ENCODE peak calls at places on chromosomes 2 and 18, in five cellular contexts. One of them, this sample, is unnamed.

GRCh38 chr2:71612581-71613520 is 159.5 kb downstream of the DYSF start:
- DNase-seq in NB4: no peak
- DNase-seq in dorsolateral prefrontal cortex: no peak
- DNase-seq in H7: peak; percentile 23
- DNase-seq in mucosa of descending colon: peak; percentile 11
- DNase-seq in this sample: peak; percentile 14

GRCh38 chr2:219408101-219409030 is 9.8 kb upstream of the DES start:
- DNase-seq in NB4: no peak
- DNase-seq in dorsolateral prefrontal cortex: no peak
- DNase-seq in H7: peak; percentile 22
- DNase-seq in mucosa of descending colon: no peak
- DNase-seq in this sample: no peak

GRCh38 chr2:231360401-231360800 is 35.1 kb upstream of the B3GNT7 start:
- DNase-seq in NB4: no peak
- DNase-seq in dorsolateral prefrontal cortex: no peak
- DNase-seq in H7: peak; percentile 85
- DNase-seq in mucosa of descending colon: no peak
- DNase-seq in this sample: no peak

GRCh38 chr2:112936927-112937232 is 25.9 kb downstream of the IL37 start:
- DNase-seq in NB4: peak; percentile 33
- DNase-seq in dorsolateral prefrontal cortex: no peak
- DNase-seq in H7: no peak
- DNase-seq in mucosa of descending colon: no peak
- DNase-seq in this sample: no peak

GRCh38 chr2:170165129-170165528 is 12.8 kb upstream of the MYO3B start:
- DNase-seq in NB4: no peak
- DNase-seq in dorsolateral prefrontal cortex: no peak
- DNase-seq in H7: no peak
- DNase-seq in mucosa of descending colon: no peak
- DNase-seq in this sample: no peak

GRCh38 chr2:16058256-16058655 is 117.9 kb downstream of the MYCN start:
- DNase-seq in NB4: no peak
- DNase-seq in dorsolateral prefrontal cortex: no peak
- DNase-seq in H7: no peak
- DNase-seq in mucosa of descending colon: no peak
- DNase-seq in this sample: no peak

GRCh38 chr2:112482309-112483046 is 522 bp downstream of the TTL start:
- DNase-seq in NB4: peak; percentile 73
- DNase-seq in dorsolateral prefrontal cortex: peak; percentile 32
- DNase-seq in H7: peak; percentile 82
- DNase-seq in mucosa of descending colon: peak; percentile 67
- DNase-seq in this sample: peak; percentile 65

GRCh38 chr2:56088411-56088810 is 95.4 kb upstream of the CCDC85A start:
- DNase-seq in NB4: no peak
- DNase-seq in dorsolateral prefrontal cortex: no peak
- DNase-seq in H7: no peak
- DNase-seq in mucosa of descending colon: no peak
- DNase-seq in this sample: no peak

GRCh38 chr2:239934571-239935171 is 90.5 kb downstream of the NDUFA10 start:
- DNase-seq in NB4: peak; percentile 83
- DNase-seq in dorsolateral prefrontal cortex: peak; percentile 74
- DNase-seq in H7: peak; percentile 89
- DNase-seq in mucosa of descending colon: peak; percentile 49
- DNase-seq in this sample: no peak

GRCh38 chr18:28176933-28177827 is at the start of gene CDH2:
- DNase-seq in NB4: no peak
- DNase-seq in dorsolateral prefrontal cortex: peak; percentile 74
- DNase-seq in H7: peak; percentile 90
- DNase-seq in mucosa of descending colon: no peak
- DNase-seq in this sample: no peak

GRCh38 chr18:58827886-58828285 is 36.8 kb upstream of the ZNF532 start:
- DNase-seq in NB4: no peak
- DNase-seq in dorsolateral prefrontal cortex: no peak
- DNase-seq in H7: no peak
- DNase-seq in mucosa of descending colon: no peak
- DNase-seq in this sample: no peak

GRCh38 chr2:163800889-163801498 is 65.2 kb upstream of the FIGN start:
- DNase-seq in NB4: no peak
- DNase-seq in dorsolateral prefrontal cortex: no peak
- DNase-seq in H7: no peak
- DNase-seq in mucosa of descending colon: no peak
- DNase-seq in this sample: no peak

GRCh38 chr2:126756125-126756524 is 100.2 kb downstream of the GYPC start:
- DNase-seq in NB4: no peak
- DNase-seq in dorsolateral prefrontal cortex: no peak
- DNase-seq in H7: no peak
- DNase-seq in mucosa of descending colon: no peak
- DNase-seq in this sample: no peak

GRCh38 chr2:100186126-100186525 is 43.7 kb upstream of the AFF3 start:
- DNase-seq in NB4: no peak
- DNase-seq in dorsolateral prefrontal cortex: no peak
- DNase-seq in H7: no peak
- DNase-seq in mucosa of descending colon: no peak
- DNase-seq in this sample: no peak

GRCh38 chr18:46642561-46642960 is 14.5 kb downstream of the LOXHD1 start:
- DNase-seq in NB4: no peak
- DNase-seq in dorsolateral prefrontal cortex: no peak
- DNase-seq in H7: no peak
- DNase-seq in mucosa of descending colon: no peak
- DNase-seq in this sample: no peak

GRCh38 chr2:159439421-159439820 is 152.9 kb upstream of the WDSUB1 start:
- DNase-seq in NB4: no peak
- DNase-seq in dorsolateral prefrontal cortex: no peak
- DNase-seq in H7: no peak
- DNase-seq in mucosa of descending colon: no peak
- DNase-seq in this sample: no peak

GRCh38 chr18:48826271-48826670 is 124.5 kb downstream of the SMAD7 start:
- DNase-seq in NB4: no peak
- DNase-seq in dorsolateral prefrontal cortex: peak; percentile 21
- DNase-seq in H7: no peak
- DNase-seq in mucosa of descending colon: peak; percentile 8
- DNase-seq in this sample: no peak

GRCh38 chr2:226877491-226877890 is 41.6 kb downstream of the RHBDD1 start:
- DNase-seq in NB4: no peak
- DNase-seq in dorsolateral prefrontal cortex: no peak
- DNase-seq in H7: no peak
- DNase-seq in mucosa of descending colon: no peak
- DNase-seq in this sample: no peak

GRCh38 chr18:27585602-27586173 is 400.6 kb upstream of the CHST9 start:
- DNase-seq in NB4: no peak
- DNase-seq in dorsolateral prefrontal cortex: no peak
- DNase-seq in H7: no peak
- DNase-seq in mucosa of descending colon: no peak
- DNase-seq in this sample: peak; percentile 27

GRCh38 chr2:48213646-48214045 is 307.3 kb upstream of the FBXO11 start:
- DNase-seq in NB4: no peak
- DNase-seq in dorsolateral prefrontal cortex: no peak
- DNase-seq in H7: no peak
- DNase-seq in mucosa of descending colon: no peak
- DNase-seq in this sample: no peak

GRCh38 chr2:181072486-181072885 is 92.1 kb downstream of the UBE2E3 start:
- DNase-seq in NB4: no peak
- DNase-seq in dorsolateral prefrontal cortex: no peak
- DNase-seq in H7: no peak
- DNase-seq in mucosa of descending colon: no peak
- DNase-seq in this sample: no peak

GRCh38 chr2:168478206-168478605 is 22.1 kb downstream of the CERS6 start:
- DNase-seq in NB4: no peak
- DNase-seq in dorsolateral prefrontal cortex: no peak
- DNase-seq in H7: no peak
- DNase-seq in mucosa of descending colon: no peak
- DNase-seq in this sample: peak; percentile 48

GRCh38 chr2:163345795-163346573 is 389.8 kb downstream of the FIGN start:
- DNase-seq in NB4: peak; percentile 85
- DNase-seq in dorsolateral prefrontal cortex: no peak
- DNase-seq in H7: peak; percentile 19
- DNase-seq in mucosa of descending colon: no peak
- DNase-seq in this sample: no peak

GRCh38 chr18:25832008-25832604 is 258.3 kb downstream of the SS18 start:
- DNase-seq in NB4: peak; percentile 33
- DNase-seq in dorsolateral prefrontal cortex: no peak
- DNase-seq in H7: peak; percentile 69
- DNase-seq in mucosa of descending colon: peak; percentile 72
- DNase-seq in this sample: peak; percentile 44

GRCh38 chr18:68429809-68430208 is 285.1 kb downstream of the TMX3 start:
- DNase-seq in NB4: no peak
- DNase-seq in dorsolateral prefrontal cortex: no peak
- DNase-seq in H7: no peak
- DNase-seq in mucosa of descending colon: no peak
- DNase-seq in this sample: no peak

GRCh38 chr2:110853516-110853915 is 121.1 kb downstream of the ACOXL start:
- DNase-seq in NB4: peak; percentile 67
- DNase-seq in dorsolateral prefrontal cortex: no peak
- DNase-seq in H7: no peak
- DNase-seq in mucosa of descending colon: peak; percentile 59
- DNase-seq in this sample: peak; percentile 53

GRCh38 chr2:33333433-33333832 is 143.0 kb upstream of the RASGRP3 start:
- DNase-seq in NB4: no peak
- DNase-seq in dorsolateral prefrontal cortex: no peak
- DNase-seq in H7: no peak
- DNase-seq in mucosa of descending colon: no peak
- DNase-seq in this sample: no peak

GRCh38 chr18:55401638-55402191 is 186.3 kb downstream of the TCF4 start:
- DNase-seq in NB4: no peak
- DNase-seq in dorsolateral prefrontal cortex: no peak
- DNase-seq in H7: no peak
- DNase-seq in mucosa of descending colon: no peak
- DNase-seq in this sample: peak; percentile 68
- H3K4me3 ChIP-seq in NB4: no peak overlapping the region
- H3K4me3 ChIP-seq in dorsolateral prefrontal cortex: peak overlapping the region; percentile 56
- H3K4me3 ChIP-seq in H7: no peak overlapping the region
- H3K4me3 ChIP-seq in mucosa of descending colon: no peak overlapping the region
- H3K4me3 ChIP-seq in this sample: peak overlapping the region; percentile 20

DNA sequence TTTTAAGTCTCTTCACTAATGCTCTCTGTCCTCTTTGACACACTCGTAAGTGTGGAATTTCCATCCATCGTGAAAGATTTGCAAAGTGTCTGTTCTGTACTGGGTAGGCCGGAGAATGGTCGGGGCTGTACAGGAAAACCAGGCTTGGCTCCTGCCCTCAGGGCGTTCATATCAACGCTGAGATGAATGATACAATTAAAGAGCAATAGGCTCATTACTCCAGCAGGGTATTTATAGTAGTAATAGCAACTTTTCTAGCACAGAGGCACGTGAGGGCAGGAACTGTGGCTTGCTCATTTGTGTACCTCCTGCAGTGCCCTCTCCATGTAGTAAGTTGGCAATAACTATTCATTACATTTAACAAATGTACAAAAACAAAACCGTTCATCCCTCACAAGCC is 5.3 kb upstream of the NCK2 start:
- DNase-seq in NB4: no peak
- DNase-seq in dorsolateral prefrontal cortex: no peak
- DNase-seq in H7: no peak
- DNase-seq in mucosa of descending colon: no peak
- DNase-seq in this sample: no peak
- H3K4me3 ChIP-seq in NB4: no peak overlapping the region
- H3K4me3 ChIP-seq in dorsolateral prefrontal cortex: no peak overlapping the region
- H3K4me3 ChIP-seq in H7: no peak overlapping the region
- H3K4me3 ChIP-seq in mucosa of descending colon: no peak overlapping the region
- H3K4me3 ChIP-seq in this sample: no peak overlapping the region

GRCh38 chr2:151775057-151775740 is 40.9 kb upstream of the NEB start:
- DNase-seq in NB4: no peak
- DNase-seq in dorsolateral prefrontal cortex: no peak
- DNase-seq in H7: no peak
- DNase-seq in mucosa of descending colon: no peak
- DNase-seq in this sample: no peak
- H3K4me3 ChIP-seq in NB4: no peak overlapping the region
- H3K4me3 ChIP-seq in dorsolateral prefrontal cortex: no peak overlapping the region
- H3K4me3 ChIP-seq in H7: no peak overlapping the region
- H3K4me3 ChIP-seq in mucosa of descending colon: no peak overlapping the region
- H3K4me3 ChIP-seq in this sample: no peak overlapping the region

GRCh38 chr2:102245266-102246151 is 58.7 kb downstream of the IL1RL2 start:
- DNase-seq in NB4: peak; percentile 28
- DNase-seq in dorsolateral prefrontal cortex: no peak
- DNase-seq in H7: peak; percentile 70
- DNase-seq in mucosa of descending colon: no peak
- DNase-seq in this sample: no peak
- H3K4me3 ChIP-seq in NB4: no peak overlapping the region
- H3K4me3 ChIP-seq in dorsolateral prefrontal cortex: no peak overlapping the region
- H3K4me3 ChIP-seq in H7: no peak overlapping the region
- H3K4me3 ChIP-seq in mucosa of descending colon: no peak overlapping the region
- H3K4me3 ChIP-seq in this sample: no peak overlapping the region